ENCODE peak calls at places on chromosome 22, in eight cellular contexts. O is astrocyte of the spinal cord, W is T1000, T is HFFc6, C is C1 segment of cervical spinal cord, R is SW480, Y is BJ, N is left lobe of liver. A is an unnamed sample.

GRCh38 chr22:36577019-36577418 is 48.1 kb upstream of the EIF3D start:
- DNase-seq in T (peak; percentile 94), C (no peak), N (no peak), W (peak; percentile 18), Y (peak; percentile 88), O (peak; percentile 84), R (peak; percentile 67), A (peak; percentile 93)

GRCh38 chr22:48906177-48906835 is 921.4 kb downstream of the BRD1 start:
- DNase-seq in C (no peak), T (no peak), N (peak; percentile 7), O (no peak), W (no peak), Y (no peak), R (no peak), A (no peak)

GRCh38 chr22:43889366-43890253 is 2.2 kb downstream of the PNPLA5 start:
- DNase-seq in O (peak; percentile 19), R (peak; percentile 15), Y (no peak), C (no peak), T (peak; percentile 43), N (no peak), W (no peak), A (peak; percentile 50)

GRCh38 chr22:46673677-46674236 is 53.6 kb downstream of the GRAMD4 start:
- DNase-seq in O (no peak), N (no peak), Y (no peak), W (no peak), C (no peak), R (no peak), T (no peak), A (no peak)

GRCh38 chr22:27314276-27314807 is 487.2 kb downstream of the MN1 start:
- DNase-seq in Y (no peak), N (no peak), C (no peak), R (no peak), O (no peak), T (no peak), W (no peak), A (no peak)

GRCh38 chr22:19430890-19431541 is 517 bp downstream of the HIRA start:
- DNase-seq in R (peak; percentile 31), C (no peak), W (peak; percentile 38), O (peak; percentile 35), N (peak; percentile 91), T (peak; percentile 14), Y (no peak), A (no peak)

GRCh38 chr22:24146791-24147353 is 34.4 kb upstream of the SUSD2 start:
- DNase-seq in Y (no peak), T (peak; percentile 58), R (no peak), C (no peak), W (peak; percentile 32), O (peak; percentile 85), N (no peak), A (peak; percentile 72)

GRCh38 chr22:23225724-23226496 is 45.6 kb downstream of the BCR start:
- DNase-seq in Y (no peak), R (no peak), W (no peak), N (no peak), T (peak; percentile 40), C (no peak), O (peak; percentile 64), A (peak; percentile 61)

GRCh38 chr22:29798801-29799200 is 31.6 kb downstream of the UQCR10 start:
- DNase-seq in O (no peak), T (no peak), R (no peak), Y (no peak), N (peak; percentile 91), W (no peak), C (no peak), A (no peak)

GRCh38 chr22:21044931-21045584 is 688 bp upstream of the LRRC74B start:
- DNase-seq in T (peak; percentile 64), Y (no peak), W (peak; percentile 92), C (no peak), O (peak; percentile 87), R (no peak), N (no peak), A (peak; percentile 9)

GRCh38 chr22:39182478-39183030 is 30.1 kb upstream of the CBX7 start:
- DNase-seq in W (no peak), N (no peak), T (no peak), O (no peak), C (no peak), Y (no peak), R (peak; percentile 63), A (no peak)

GRCh38 chr22:12601870-12602779 is 2925.9 kb upstream of the OR11H1 start:
- DNase-seq in C (no peak), Y (no peak), R (no peak), T (no peak), O (no peak), N (no peak), W (no peak), A (no peak)

A was measured in HCEC 1CT.